ENCODE peak calls at places on chromosomes 6 and 20, in seven cellular contexts. Z, N, X, S, J, L and A are unnamed samples.

GRCh38 chr6:35181933-35182612 is 31.7 kb upstream of the SCUBE3 start:
- DNase-seq in Z (peak; percentile 72), N (peak; percentile 86), X (peak; percentile 60), S (peak; percentile 85), J (peak; percentile 80), L (peak; percentile 67), A (no peak)

GRCh38 chr6:76026101-76026500 is 46.4 kb downstream of the IMPG1 start:
- DNase-seq in Z (no peak), N (peak; percentile 5), X (peak; percentile 1), S (no peak), J (peak; percentile 12), L (no peak), A (no peak)

GRCh38 chr6:31197559-31198305 is 27.2 kb upstream of the POU5F1 start:
- DNase-seq in Z (peak; percentile 83), N (peak; percentile 69), X (peak; percentile 52), S (peak; percentile 98), J (peak; percentile 78), L (peak; percentile 94), A (no peak)

GRCh38 chr20:61297981-61298380 is 45.9 kb downstream of the CDH4 start:
- DNase-seq in Z (no peak), N (no peak), X (peak; percentile 3), S (no peak), J (peak; percentile 96), L (no peak), A (no peak)

GRCh38 chr6:71248306-71248705 is 40.3 kb upstream of the OGFRL1 start:
- DNase-seq in Z (peak; percentile 84), N (peak; percentile 60), X (peak; percentile 81), S (no peak), J (peak; percentile 60), L (no peak), A (peak; percentile 32)

GRCh38 chr6:18209539-18210197 is 54.4 kb downstream of the KDM1B start:
- DNase-seq in Z (no peak), N (no peak), X (no peak), S (no peak), J (no peak), L (no peak), A (no peak)

GRCh38 chr6:35146453-35146852 is 5.3 kb upstream of the TCP11 start:
- DNase-seq in Z (peak; percentile 42), N (peak; percentile 68), X (no peak), S (peak; percentile 59), J (peak; percentile 45), L (no peak), A (no peak)

GRCh38 chr6:501891-502601 is 110.5 kb downstream of the IRF4 start:
- DNase-seq in Z (no peak), N (no peak), X (no peak), S (peak; percentile 67), J (no peak), L (no peak), A (no peak)

GRCh38 chr6:41679696-41680095 is 41.4 kb downstream of the MDFI start:
- DNase-seq in Z (no peak), N (no peak), X (no peak), S (no peak), J (no peak), L (no peak), A (no peak)

GRCh38 chr6:30964075-30964474 is 19.4 kb upstream of the MUC21 start:
- DNase-seq in Z (no peak), N (no peak), X (no peak), S (no peak), J (peak; percentile 65), L (no peak), A (no peak)

GRCh38 chr6:151027295-151027747 is 161.8 kb downstream of the MTHFD1L start:
- DNase-seq in Z (peak; percentile 83), N (no peak), X (no peak), S (no peak), J (no peak), L (no peak), A (no peak)

GRCh38 chr6:17584241-17584803 is 15.8 kb upstream of the FAM8A1 start:
- DNase-seq in Z (peak; percentile 68), N (peak; percentile 89), X (peak; percentile 66), S (no peak), J (peak; percentile 72), L (no peak), A (peak; percentile 64)

GRCh38 chr20:30491016-30491415 is 766.4 kb upstream of the DEFB115 start:
- DNase-seq in Z (no peak), N (no peak), X (no peak), S (no peak), J (no peak), L (peak; percentile 22), A (no peak)

GRCh38 chr6:99745651-99746050 is 139.0 kb downstream of the PRDM13 start:
- DNase-seq in Z (peak; percentile 9), N (peak; percentile 7), X (no peak), S (no peak), J (peak; percentile 37), L (no peak), A (no peak)

GRCh38 chr6:43952746-43953145 is 174.5 kb downstream of the MRPL14 start:
- DNase-seq in Z (peak; percentile 12), N (no peak), X (no peak), S (no peak), J (no peak), L (no peak), A (no peak)

GRCh38 chr6:49336514-49337131 is 126.4 kb downstream of the MMUT start:
- DNase-seq in Z (no peak), N (peak; percentile 96), X (no peak), S (no peak), J (peak; percentile 88), L (no peak), A (no peak)

GRCh38 chr20:62896526-62896925 is 29.8 kb downstream of the DIDO1 start:
- DNase-seq in Z (no peak), N (no peak), X (no peak), S (no peak), J (no peak), L (no peak), A (no peak)

GRCh38 chr20:34334654-34335407 is 28.2 kb upstream of the ITCH start:
- DNase-seq in Z (no peak), N (no peak), X (no peak), S (no peak), J (no peak), L (no peak), A (no peak)

GRCh38 chr20:45097485-45098095 is 3.3 kb downstream of the KCNS1 start:
- DNase-seq in Z (peak; percentile 32), N (peak; percentile 63), X (no peak), S (no peak), J (peak; percentile 35), L (no peak), A (no peak)
- H3K4me3 ChIP-seq in Z (no peak overlapping the region), N (peak overlapping the region; percentile 29), X (no peak overlapping the region), S (no peak overlapping the region), J (no peak overlapping the region), L (peak overlapping the region; percentile 49), A (peak overlapping the region; percentile 37)

GRCh38 chr6:20839624-20840023 is 305.4 kb downstream of the CDKAL1 start:
- DNase-seq in Z (no peak), N (no peak), X (no peak), S (no peak), J (no peak), L (no peak), A (no peak)
- TF ChIP-seq CTCF in Z (no peak), N (peak; percentile 28), X (peak; percentile 10), S (no peak), J (peak; percentile 4), L (no peak), A (no peak)

DNA sequence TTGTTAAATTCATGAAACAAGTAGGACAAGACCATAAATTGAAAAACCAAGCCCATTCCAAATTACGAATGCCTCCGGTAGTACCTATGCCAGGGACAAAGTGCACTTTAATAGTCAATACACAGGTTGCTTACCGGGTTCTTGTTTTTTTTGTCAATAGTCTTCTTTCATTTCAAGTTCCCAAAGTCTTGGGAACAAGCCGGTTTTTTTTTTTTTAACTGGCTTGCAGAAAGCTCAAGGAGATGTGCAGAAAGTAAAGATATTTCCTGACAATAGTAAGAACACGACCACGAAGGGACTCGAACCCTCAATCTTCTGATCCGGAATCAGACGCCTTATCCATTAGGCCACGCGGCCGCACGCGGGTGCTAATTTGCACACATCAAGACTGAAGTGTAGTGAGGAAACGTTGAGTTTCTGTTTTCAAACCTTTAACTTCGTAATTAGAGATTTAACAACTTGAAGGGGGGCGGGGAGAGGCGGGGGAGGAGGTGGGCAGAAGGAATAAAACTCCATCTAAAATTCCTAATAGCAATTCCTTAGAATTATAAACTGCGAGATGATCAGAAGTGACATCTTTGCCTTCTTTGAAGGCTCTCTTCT is 181.0 kb downstream of the TRIM27 start:
- DNase-seq in Z (peak; percentile 91), N (peak; percentile 38), X (peak; percentile 70), S (no peak), J (peak; percentile 58), L (no peak), A (no peak)
- H3K4me3 ChIP-seq in Z (peak overlapping the region; percentile 58), N (no peak overlapping the region), X (peak overlapping the region; percentile 34), S (no peak overlapping the region), J (no peak overlapping the region), L (no peak overlapping the region), A (no peak overlapping the region)

DNA sequence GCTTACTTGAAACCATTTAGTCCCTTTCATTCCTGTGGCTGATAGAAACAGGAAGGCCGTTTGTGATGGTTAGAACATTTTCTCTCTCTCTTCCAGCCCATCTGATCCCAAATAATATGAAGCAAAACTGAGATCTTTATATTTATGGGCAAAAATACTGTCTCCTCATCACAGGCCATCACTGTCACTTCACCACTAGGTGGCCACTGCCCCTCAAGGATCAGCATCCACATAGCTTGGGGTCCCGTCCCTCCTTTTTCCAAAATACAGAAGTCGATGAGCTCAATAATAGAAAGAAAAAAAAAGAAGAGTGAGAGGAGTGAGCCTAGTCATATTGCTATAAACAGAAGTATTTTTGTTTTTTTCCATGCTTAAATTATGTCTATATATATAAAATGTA is 46.4 kb upstream of the LAMP5 start:
- DNase-seq in Z (peak; percentile 17), N (no peak), X (no peak), S (no peak), J (no peak), L (no peak), A (no peak)
- TF ChIP-seq CTCF in Z (peak; percentile 61), N (peak; percentile 30), X (peak; percentile 66), S (no peak), J (peak; percentile 40), L (no peak), A (peak; percentile 47)

GRCh38 chr20:13418263-13419229 is 197.5 kb downstream of the ISM1 start:
- DNase-seq in Z (no peak), N (peak; percentile 43), X (no peak), S (no peak), J (no peak), L (no peak), A (no peak)

GRCh38 chr20:13420625-13421024 is 199.6 kb downstream of the ISM1 start:
- DNase-seq in Z (no peak), N (no peak), X (no peak), S (no peak), J (no peak), L (no peak), A (no peak)

GRCh38 chr20:13416531-13416930 is 195.5 kb downstream of the ISM1 start:
- DNase-seq in Z (no peak), N (no peak), X (no peak), S (no peak), J (no peak), L (no peak), A (no peak)

GRCh38 chr20:13422637-13423036 is 201.6 kb downstream of the ISM1 start:
- DNase-seq in Z (peak; percentile 51), N (no peak), X (no peak), S (no peak), J (no peak), L (no peak), A (no peak)

DNA sequence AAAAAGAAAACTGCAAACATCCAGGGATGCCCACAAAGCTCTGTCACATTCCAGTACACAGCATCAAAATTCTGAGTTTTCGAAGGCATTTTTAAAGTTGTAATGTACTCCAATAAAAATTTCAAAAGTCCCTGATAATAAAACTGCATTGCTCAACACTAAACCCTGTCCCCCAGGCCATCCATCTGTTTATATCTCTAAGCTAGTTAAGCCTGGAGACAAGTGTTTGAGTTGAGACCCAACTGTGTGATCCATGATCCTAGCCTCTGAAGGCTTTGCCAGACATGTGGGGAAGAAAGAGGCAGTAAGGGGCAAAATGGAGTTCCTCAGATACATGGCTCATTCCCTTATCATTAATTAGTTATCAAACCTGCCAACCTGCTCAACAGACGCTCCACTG is 198.4 kb downstream of the ISM1 start:
- DNase-seq in Z (no peak), N (no peak), X (no peak), S (no peak), J (no peak), L (no peak), A (no peak)
- H3K4me3 ChIP-seq in Z (no peak overlapping the region), N (no peak overlapping the region), X (no peak overlapping the region), S (no peak overlapping the region), J (no peak overlapping the region), L (no peak overlapping the region), A (no peak overlapping the region)